ENCODE peak calls at places on chromosomes 3 and 15, in five cellular contexts. V is amygdala, J is BE2C, O is dorsolateral prefrontal cortex, Y is NCI-H1105 treated with DMSO at 0.1 percent for 48 hours. G is an unnamed sample.

GRCh38 chr3:43531835-43532234 is 90.0 kb downstream of the ANO10 start:
- DNase-seq in Y (no peak), O (no peak), V (no peak), J (no peak), G (peak)

GRCh38 chr3:124131158-124132115 is 139.5 kb upstream of the ROPN1 start:
- DNase-seq in V (no peak), J (no peak), O (no peak), Y (peak), G (peak)

GRCh38 chr3:20622304-20622703 is 436.3 kb upstream of the SGO1 start:
- DNase-seq in J (no peak), V (no peak), Y (no peak), O (no peak), G (peak)

GRCh38 chr15:91852741-91853500 is 587 bp upstream of the SLCO3A1 start:
- DNase-seq in O (peak), Y (peak), J (peak), V (peak), G (no peak)

GRCh38 chr15:41810651-41811431 is 17.1 kb upstream of the JMJD7 start:
- DNase-seq in J (no peak), Y (no peak), O (peak), V (no peak), G (no peak)

GRCh38 chr3:127777332-127777731 is 45.0 kb downstream of the MGLL start:
- DNase-seq in O (no peak), Y (no peak), V (no peak), J (no peak), G (no peak)

GRCh38 chr15:57335326-57336118 is 40.8 kb upstream of the CGNL1 start:
- DNase-seq in J (peak), Y (no peak), V (no peak), O (no peak), G (peak)

GRCh38 chr3:61154788-61155187 is 96.5 kb downstream of the FHIT start:
- DNase-seq in V (no peak), O (no peak), Y (no peak), J (peak), G (no peak)

GRCh38 chr3:11185564-11186317 is 31.4 kb downstream of the HRH1 start:
- DNase-seq in J (no peak), Y (no peak), V (no peak), O (no peak), G (peak)

GRCh38 chr3:129485681-129486056 is 42.8 kb upstream of the RHO start:
- DNase-seq in V (peak), J (no peak), Y (no peak), O (no peak), G (peak)

GRCh38 chr3:53186726-53187125 is 25.7 kb downstream of the PRKCD start:
- DNase-seq in Y (no peak), J (no peak), O (no peak), V (no peak), G (no peak)